ENCODE peak calls at places on chromosome 7, in four cellular contexts. One of them, this sample, is unnamed.

GRCh38 chr7:150727381-150727780 is 9.8 kb upstream of the GIMAP5 start:
- DNase-seq in GM12878: no peak
- DNase-seq in HepG2: peak; percentile 82
- DNase-seq in K562: no peak
- DNase-seq in this sample: no peak

GRCh38 chr7:111459757-111460280 is 102.5 kb downstream of the IMMP2L start:
- DNase-seq in GM12878: no peak
- DNase-seq in HepG2: no peak
- DNase-seq in K562: peak; percentile 47
- DNase-seq in this sample: no peak

GRCh38 chr7:16421333-16422099 is at the start of gene CRPPA:
- DNase-seq in GM12878: no peak
- DNase-seq in HepG2: peak; percentile 34
- DNase-seq in K562: peak; percentile 58
- DNase-seq in this sample: peak; percentile 52

GRCh38 chr7:542935-543789 is 23.5 kb upstream of the PDGFA start:
- DNase-seq in GM12878: no peak
- DNase-seq in HepG2: peak; percentile 37
- DNase-seq in K562: no peak
- DNase-seq in this sample: no peak

GRCh38 chr7:95672434-95672833 is 76.1 kb upstream of the PDK4 start:
- DNase-seq in GM12878: no peak
- DNase-seq in HepG2: no peak
- DNase-seq in K562: no peak
- DNase-seq in this sample: no peak

GRCh38 chr7:12898610-12899009 is 211.2 kb downstream of the ARL4A start:
- DNase-seq in GM12878: no peak
- DNase-seq in HepG2: no peak
- DNase-seq in K562: peak; percentile 26
- DNase-seq in this sample: no peak

GRCh38 chr7:113890326-113891030 is 28.3 kb downstream of the PPP1R3A start:
- DNase-seq in GM12878: no peak
- DNase-seq in HepG2: no peak
- DNase-seq in K562: no peak
- DNase-seq in this sample: no peak

GRCh38 chr7:25834050-25834449 is 317.9 kb upstream of the NFE2L3 start:
- DNase-seq in GM12878: no peak
- DNase-seq in HepG2: no peak
- DNase-seq in K562: no peak
- DNase-seq in this sample: no peak

GRCh38 chr7:129785457-129786178 is 167.1 kb downstream of the UBE2H start:
- DNase-seq in GM12878: no peak
- DNase-seq in HepG2: no peak
- DNase-seq in K562: no peak
- DNase-seq in this sample: no peak

GRCh38 chr7:130966246-130967009 is 232.4 kb upstream of the KLF14 start:
- DNase-seq in GM12878: peak; percentile 45
- DNase-seq in HepG2: no peak
- DNase-seq in K562: no peak
- DNase-seq in this sample: no peak

GRCh38 chr7:112204776-112205347 is 1.3 kb downstream of the DOCK4 start:
- DNase-seq in GM12878: no peak
- DNase-seq in HepG2: no peak
- DNase-seq in K562: no peak
- DNase-seq in this sample: no peak

GRCh38 chr7:98241674-98242241 is 10.3 kb downstream of the TECPR1 start:
- DNase-seq in GM12878: no peak
- DNase-seq in HepG2: no peak
- DNase-seq in K562: no peak
- DNase-seq in this sample: no peak

GRCh38 chr7:4734587-4735365 is 40.6 kb upstream of the AP5Z1 start:
- DNase-seq in GM12878: no peak
- DNase-seq in HepG2: no peak
- DNase-seq in K562: no peak
- DNase-seq in this sample: no peak

GRCh38 chr7:5528071-5528814 is 104.6 kb upstream of the TNRC18 start:
- DNase-seq in GM12878: no peak
- DNase-seq in HepG2: no peak
- DNase-seq in K562: no peak
- DNase-seq in this sample: no peak

GRCh38 chr7:134703781-134704180 is 57.1 kb downstream of the BPGM start:
- DNase-seq in GM12878: no peak
- DNase-seq in HepG2: peak; percentile 8
- DNase-seq in K562: no peak
- DNase-seq in this sample: no peak

GRCh38 chr7:127392566-127393369 is at the start of gene ZNF800:
- DNase-seq in GM12878: no peak
- DNase-seq in HepG2: peak; percentile 78
- DNase-seq in K562: peak; percentile 99
- DNase-seq in this sample: peak; percentile 89

GRCh38 chr7:127390186-127390816 is 2.2 kb downstream of the ZNF800 start:
- DNase-seq in GM12878: no peak
- DNase-seq in HepG2: no peak
- DNase-seq in K562: no peak
- DNase-seq in this sample: no peak

GRCh38 chr7:127392182-127392565 is 334 bp downstream of the ZNF800 start:
- DNase-seq in GM12878: no peak
- DNase-seq in HepG2: no peak
- DNase-seq in K562: peak; percentile 71
- DNase-seq in this sample: peak; percentile 50

GRCh38 chr7:127390817-127391590 is 1.5 kb downstream of the ZNF800 start:
- DNase-seq in GM12878: no peak
- DNase-seq in HepG2: no peak
- DNase-seq in K562: no peak
- DNase-seq in this sample: no peak

DNA sequence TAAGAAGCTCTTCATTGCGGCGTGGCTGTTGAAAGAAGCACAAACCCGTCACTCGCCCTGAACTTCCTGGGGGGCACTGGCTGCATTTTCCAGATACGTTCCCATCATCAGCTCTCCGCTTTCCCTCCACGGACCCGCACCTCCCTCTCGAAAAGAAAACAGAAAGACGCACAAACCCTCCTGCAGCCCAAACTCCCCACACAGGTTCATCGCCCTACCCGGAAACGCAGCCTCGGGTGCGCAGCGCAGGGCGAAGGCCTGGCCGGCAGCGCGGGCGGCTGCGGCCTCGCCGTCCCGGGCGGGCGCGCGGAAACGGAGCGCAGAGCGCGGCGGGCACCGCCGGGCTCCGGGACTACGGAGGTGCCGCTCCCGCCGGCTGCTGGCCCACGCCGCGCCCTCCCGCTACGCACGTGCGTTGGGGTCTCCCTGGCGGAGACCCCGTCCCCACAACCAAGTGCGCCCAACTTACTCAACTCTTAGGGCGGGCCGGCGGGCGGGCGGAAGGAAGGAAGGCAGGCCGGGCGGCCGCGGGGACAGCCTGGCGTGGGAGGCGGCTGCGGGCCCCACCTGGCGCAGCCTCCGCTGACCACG is 822 bp downstream of the ZNF800 start:
- DNase-seq in GM12878: no peak
- DNase-seq in HepG2: no peak
- DNase-seq in K562: peak; percentile 49
- DNase-seq in this sample: peak; percentile 35
- TF ChIP-seq FOXK2 in GM12878: no peak
- TF ChIP-seq FOXK2 in HepG2: no peak
- TF ChIP-seq FOXK2 in K562: peak; percentile 20
- TF ChIP-seq FOXK2 in this sample: no peak

GRCh38 chr7:83528925-83529423 is 120.0 kb downstream of the SEMA3E start:
- DNase-seq in GM12878: no peak
- DNase-seq in HepG2: no peak
- DNase-seq in K562: no peak
- DNase-seq in this sample: no peak
- TF ChIP-seq FOXM1 in GM12878: no peak
- TF ChIP-seq FOXM1 in HepG2: no peak
- TF ChIP-seq FOXM1 in K562: no peak
- TF ChIP-seq FOXM1 in this sample: no peak

GRCh38 chr7:55382251-55382650 is 17.1 kb downstream of the LANCL2 start:
- DNase-seq in GM12878: no peak
- DNase-seq in HepG2: no peak
- DNase-seq in K562: no peak
- DNase-seq in this sample: no peak

GRCh38 chr7:55381696-55382095 is 16.6 kb downstream of the LANCL2 start:
- DNase-seq in GM12878: no peak
- DNase-seq in HepG2: no peak
- DNase-seq in K562: no peak
- DNase-seq in this sample: no peak

GRCh38 chr7:55386541-55386940 is 21.4 kb downstream of the LANCL2 start:
- DNase-seq in GM12878: no peak
- DNase-seq in HepG2: no peak
- DNase-seq in K562: no peak
- DNase-seq in this sample: no peak

DNA sequence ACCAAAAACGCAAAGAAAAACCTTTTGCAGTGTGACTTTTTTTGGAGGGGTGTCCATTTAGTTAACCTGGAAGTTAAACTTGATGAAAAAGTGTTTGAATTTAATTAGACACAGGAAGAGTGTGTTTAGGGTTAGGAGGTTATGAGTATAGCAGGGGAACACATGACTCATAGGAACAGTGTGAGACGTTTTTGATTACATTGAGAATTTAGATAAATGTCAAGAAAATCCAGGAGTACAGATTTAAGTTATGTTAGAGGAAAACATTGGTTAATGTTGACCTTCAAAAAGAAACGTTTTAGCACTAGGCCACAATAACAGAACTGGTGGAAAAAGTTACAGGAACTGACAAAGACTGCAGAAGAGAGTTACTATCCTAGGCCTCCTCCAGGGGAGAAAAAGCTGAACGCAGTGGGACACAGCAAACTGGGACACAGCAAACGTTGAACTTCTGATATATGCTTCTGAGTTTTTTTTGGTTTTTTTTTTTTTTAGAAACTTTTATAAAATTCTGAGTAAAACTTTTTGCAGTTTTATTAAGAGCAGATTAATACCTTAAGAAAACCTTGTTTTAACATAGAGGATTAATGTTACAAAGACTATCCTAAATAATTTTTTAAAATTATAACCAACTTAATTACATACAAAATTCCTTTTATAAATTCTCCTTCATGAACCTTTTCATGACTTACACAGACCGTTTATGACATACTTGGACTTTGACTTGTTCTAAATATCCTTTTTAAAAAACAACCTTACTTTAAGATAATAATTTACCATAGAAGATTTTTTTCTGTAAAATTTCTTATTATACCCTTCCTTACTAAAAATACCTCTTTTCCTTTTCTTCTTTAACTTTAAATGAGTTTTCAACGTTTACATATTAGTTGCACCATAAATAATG is 22.2 kb downstream of the LANCL2 start:
- DNase-seq in GM12878: no peak
- DNase-seq in HepG2: peak; percentile 7
- DNase-seq in K562: no peak
- DNase-seq in this sample: no peak
- TF ChIP-seq FOXK2 in GM12878: no peak
- TF ChIP-seq FOXK2 in HepG2: no peak
- TF ChIP-seq FOXK2 in K562: no peak
- TF ChIP-seq FOXK2 in this sample: no peak

GRCh38 chr7:27826347-27826746 is 86.4 kb downstream of the TAX1BP1 start:
- DNase-seq in GM12878: no peak
- DNase-seq in HepG2: no peak
- DNase-seq in K562: no peak
- DNase-seq in this sample: no peak
- TF ChIP-seq FOXM1 in GM12878: no peak
- TF ChIP-seq FOXM1 in HepG2: no peak
- TF ChIP-seq FOXM1 in K562: no peak
- TF ChIP-seq FOXM1 in this sample: no peak

This sample was measured in HEK293T.